ENCODE peak calls at places on chromosomes 16 and 17, in nine cellular contexts. K is activated CD4-positive, alpha-beta T cell treated with anti-CD3 and anti-CD28 coated beads for 24 hours; F is neural crest cell; R is activated CD4-positive, alpha-beta memory T cell treated with anti-CD3 and anti-CD28 coated beads, Interleukin-2, amount 10 ng/mL, durations not matched to agents 7 days and 5 days; X is NCI-H1436 treated with DMSO at 0.1 percent for 48 hours; B is activated T-helper 9 cell treated with anti-CD3 and anti-CD28 coated beads, Interleukin-2, amount 50 U/mL, for 16 hours; P is cerebellar cortex; N is T-helper 9 cell; Q is body of pancreas. H is an unnamed sample.

GRCh38 chr16:5820472-5820871 is 722.9 kb upstream of the EEF2KMT start:
- DNase-seq in K (no peak), F (no peak), R (no peak), X (no peak), B (no peak), P (no peak), N (no peak), Q (no peak), H (no peak)

GRCh38 chr17:5418858-5419355 is 555 bp downstream of the NUP88 start:
- DNase-seq in K (peak), F (no peak), R (peak), X (no peak), B (peak), P (peak), N (peak), Q (peak), H (no peak)

GRCh38 chr16:77951788-77952187 is 70.6 kb upstream of the CLEC3A start:
- DNase-seq in K (no peak), F (no peak), R (no peak), X (peak), B (no peak), P (peak), N (no peak), Q (no peak), H (peak)

GRCh38 chr16:27164280-27164837 is 39.0 kb upstream of the KDM8 start:
- DNase-seq in K (no peak), F (no peak), R (no peak), X (no peak), B (no peak), P (no peak), N (no peak), Q (no peak), H (no peak)

GRCh38 chr17:2040942-2041560 is 771 bp upstream of the OVCA2 start:
- DNase-seq in K (no peak), F (no peak), R (no peak), X (no peak), B (no peak), P (no peak), N (no peak), Q (no peak), H (no peak)

GRCh38 chr17:63999680-64000531 is 1.8 kb downstream of the PRR29 start:
- DNase-seq in K (no peak), F (no peak), R (no peak), X (no peak), B (no peak), P (no peak), N (no peak), Q (no peak), H (no peak)

GRCh38 chr16:84081446-84081989 is 35.2 kb downstream of the MBTPS1 start:
- DNase-seq in K (no peak), F (no peak), R (no peak), X (no peak), B (no peak), P (no peak), N (no peak), Q (no peak), H (no peak)

GRCh38 chr16:70735141-70735979 is 49.5 kb upstream of the MTSS2 start:
- DNase-seq in K (no peak), F (no peak), R (no peak), X (no peak), B (no peak), P (no peak), N (no peak), Q (no peak), H (no peak)

GRCh38 chr16:90046971-90047713 is 27.9 kb upstream of the DBNDD1 start:
- DNase-seq in K (no peak), F (peak), R (no peak), X (no peak), B (no peak), P (peak), N (no peak), Q (peak), H (no peak)

GRCh38 chr16:20515580-20516179 is 60.5 kb downstream of the ACSM2B start:
- DNase-seq in K (no peak), F (no peak), R (no peak), X (no peak), B (no peak), P (no peak), N (no peak), Q (no peak), H (no peak)

GRCh38 chr17:61689610-61690180 is 98.7 kb upstream of the NACA2 start:
- DNase-seq in K (no peak), F (no peak), R (no peak), X (no peak), B (no peak), P (no peak), N (no peak), Q (no peak), H (no peak)

GRCh38 chr17:77106874-77107358 is 33.9 kb upstream of the SEC14L1 start:
- DNase-seq in K (no peak), F (no peak), R (no peak), X (peak), B (no peak), P (no peak), N (no peak), Q (no peak), H (no peak)

GRCh38 chr17:72705905-72706395 is 386.5 kb downstream of the SLC39A11 start:
- DNase-seq in K (no peak), F (no peak), R (no peak), X (no peak), B (no peak), P (no peak), N (no peak), Q (no peak), H (no peak)

GRCh38 chr17:57256708-57257112 is 387 bp downstream of the MSI2 start:
- DNase-seq in K (no peak), F (no peak), R (peak), X (no peak), B (peak), P (peak), N (peak), Q (peak), H (no peak)

GRCh38 chr17:36550491-36551417 is 6.0 kb downstream of the GGNBP2 start:
- DNase-seq in K (no peak), F (no peak), R (no peak), X (no peak), B (no peak), P (no peak), N (no peak), Q (no peak), H (no peak)

GRCh38 chr17:79038545-79039135 is 14.7 kb downstream of the C1QTNF1 start:
- DNase-seq in K (no peak), F (no peak), R (no peak), X (no peak), B (no peak), P (no peak), N (no peak), Q (no peak), H (no peak)

GRCh38 chr17:74862108-74862901 is 2.6 kb upstream of the GRIN2C start:
- DNase-seq in K (peak), F (peak), R (peak), X (no peak), B (peak), P (peak), N (peak), Q (peak), H (no peak)